ENCODE peak calls at places on chromosomes 4 and X, in four cellular contexts. K is stimulated activated effector memory CD8-positive, alpha-beta T cell treated with anti-CD3 and anti-CD28 coated beads, Interleukin-12 subunit alpha, Interleukin-12 subunit beta, amount 100 ng/mL, for 72 hours; T is tibial artery; E is activated naive CD4-positive, alpha-beta T cell treated with Interleukin-2 at 50 U/mL for 16 hours. G is an unnamed sample.

GRCh38 chrX:39752820-39753219 is 344.9 kb downstream of the BCOR start:
- DNase-seq in E (no peak), K (no peak), T (no peak), G (peak)

GRCh38 chr4:119729815-119730643 is 101.4 kb upstream of the PDE5A start:
- DNase-seq in K (no peak), T (peak), E (no peak), G (no peak)

GRCh38 chr4:153792893-153793227 is 4.0 kb upstream of the SFRP2 start:
- DNase-seq in T (no peak), E (no peak), K (no peak), G (no peak)

GRCh38 chr4:40238700-40239548 is 42.1 kb downstream of the RHOH start:
- DNase-seq in K (no peak), E (peak), T (no peak), G (no peak)

GRCh38 chr4:151931563-151931962 is 170.8 kb upstream of the GATB start:
- DNase-seq in E (no peak), K (no peak), T (no peak), G (no peak)

GRCh38 chr4:138645289-138645688 is 370.3 kb upstream of the NOCT start:
- DNase-seq in K (no peak), T (no peak), E (no peak), G (no peak)

GRCh38 chr4:85210353-85210752 is 243.9 kb upstream of the WDFY3 start:
- DNase-seq in E (no peak), K (no peak), T (no peak), G (no peak)

GRCh38 chr4:17567267-17567666 is 9.7 kb upstream of the LAP3 start:
- DNase-seq in E (no peak), T (no peak), K (no peak), G (no peak)

GRCh38 chrX:40402771-40403533 is 177.8 kb upstream of the ATP6AP2 start:
- DNase-seq in E (no peak), K (no peak), T (peak), G (peak)

GRCh38 chrX:40090050-40090804 is 7.5 kb downstream of the BCOR start:
- DNase-seq in T (peak), E (no peak), K (no peak), G (peak)

GRCh38 chr4:180086480-180087170 is 2156.6 kb upstream of the TENM3 start:
- DNase-seq in K (no peak), T (no peak), E (no peak), G (no peak)

GRCh38 chrX:87900320-87900908 is 382.8 kb downstream of the KLHL4 start:
- DNase-seq in E (peak), K (no peak), T (no peak), G (no peak)

GRCh38 chrX:68498508-68499379 is at the start of gene YIPF6:
- DNase-seq in T (peak), E (peak), K (peak), G (peak)

GRCh38 chrX:10414872-10415703 is 205.3 kb downstream of the MID1 start:
- DNase-seq in K (no peak), T (no peak), E (no peak), G (no peak)

G was measured in ovary.